ENCODE peak calls at places on chromosomes 5 and 9, in eight cellular contexts. One of them, this sample, is unnamed.

GRCh38 chr5:112154940-112155686 is 264.0 kb downstream of the EPB41L4A start:
- DNase-seq in ovary: no peak
- DNase-seq in brain microvascular endothelial cell: peak; percentile 48
- DNase-seq in thyroid gland: no peak
- DNase-seq in dorsolateral prefrontal cortex: no peak
- DNase-seq in CD8-positive, alpha-beta T cell: no peak
- DNase-seq in sigmoid colon: no peak
- DNase-seq in thoracic aorta: no peak
- DNase-seq in this sample: no peak

GRCh38 chr9:91693226-91693625 is 256.8 kb downstream of the ROR2 start:
- DNase-seq in sigmoid colon: no peak
- DNase-seq in CD8-positive, alpha-beta T cell: no peak
- DNase-seq in ovary: no peak
- DNase-seq in thyroid gland: no peak
- DNase-seq in brain microvascular endothelial cell: no peak
- DNase-seq in thoracic aorta: no peak
- DNase-seq in dorsolateral prefrontal cortex: no peak
- DNase-seq in this sample: peak; percentile 78

GRCh38 chr9:133202688-133203453 is 6.2 kb downstream of the OBP2B start:
- DNase-seq in dorsolateral prefrontal cortex: no peak
- DNase-seq in brain microvascular endothelial cell: no peak
- DNase-seq in sigmoid colon: no peak
- DNase-seq in thoracic aorta: no peak
- DNase-seq in CD8-positive, alpha-beta T cell: no peak
- DNase-seq in ovary: no peak
- DNase-seq in thyroid gland: no peak
- DNase-seq in this sample: no peak

GRCh38 chr5:73447234-73448071 is 1.1 kb downstream of the FOXD1 start:
- DNase-seq in thyroid gland: no peak
- DNase-seq in sigmoid colon: no peak
- DNase-seq in brain microvascular endothelial cell: peak; percentile 51
- DNase-seq in dorsolateral prefrontal cortex: no peak
- DNase-seq in ovary: peak; percentile 13
- DNase-seq in thoracic aorta: no peak
- DNase-seq in CD8-positive, alpha-beta T cell: no peak
- DNase-seq in this sample: peak; percentile 85

GRCh38 chr5:90598300-90598699 is 39.7 kb downstream of the ADGRV1 start:
- DNase-seq in brain microvascular endothelial cell: no peak
- DNase-seq in thyroid gland: peak; percentile 87
- DNase-seq in sigmoid colon: no peak
- DNase-seq in ovary: no peak
- DNase-seq in thoracic aorta: no peak
- DNase-seq in dorsolateral prefrontal cortex: no peak
- DNase-seq in CD8-positive, alpha-beta T cell: no peak
- DNase-seq in this sample: no peak

GRCh38 chr9:93950619-93951601 is 4.2 kb downstream of the BARX1 start:
- DNase-seq in brain microvascular endothelial cell: no peak
- DNase-seq in dorsolateral prefrontal cortex: no peak
- DNase-seq in sigmoid colon: no peak
- DNase-seq in CD8-positive, alpha-beta T cell: no peak
- DNase-seq in ovary: no peak
- DNase-seq in thyroid gland: peak; percentile 64
- DNase-seq in thoracic aorta: no peak
- DNase-seq in this sample: peak; percentile 88

GRCh38 chr5:169222934-169223594 is 77.9 kb downstream of the SLIT3 start:
- DNase-seq in ovary: no peak
- DNase-seq in sigmoid colon: no peak
- DNase-seq in CD8-positive, alpha-beta T cell: no peak
- DNase-seq in thyroid gland: no peak
- DNase-seq in brain microvascular endothelial cell: no peak
- DNase-seq in dorsolateral prefrontal cortex: no peak
- DNase-seq in thoracic aorta: no peak
- DNase-seq in this sample: no peak

GRCh38 chr9:12737871-12738270 is 36.9 kb upstream of the LURAP1L start:
- DNase-seq in thoracic aorta: no peak
- DNase-seq in brain microvascular endothelial cell: no peak
- DNase-seq in sigmoid colon: no peak
- DNase-seq in thyroid gland: no peak
- DNase-seq in dorsolateral prefrontal cortex: no peak
- DNase-seq in ovary: no peak
- DNase-seq in CD8-positive, alpha-beta T cell: no peak
- DNase-seq in this sample: no peak

GRCh38 chr5:130471-131175 is 38.7 kb downstream of the PLEKHG4B start:
- DNase-seq in ovary: no peak
- DNase-seq in brain microvascular endothelial cell: peak; percentile 32
- DNase-seq in sigmoid colon: no peak
- DNase-seq in dorsolateral prefrontal cortex: no peak
- DNase-seq in CD8-positive, alpha-beta T cell: no peak
- DNase-seq in thyroid gland: no peak
- DNase-seq in thoracic aorta: no peak
- DNase-seq in this sample: no peak

GRCh38 chr5:67520161-67520886 is 323.7 kb upstream of the CD180 start:
- DNase-seq in ovary: no peak
- DNase-seq in CD8-positive, alpha-beta T cell: no peak
- DNase-seq in brain microvascular endothelial cell: no peak
- DNase-seq in sigmoid colon: no peak
- DNase-seq in dorsolateral prefrontal cortex: no peak
- DNase-seq in thoracic aorta: no peak
- DNase-seq in thyroid gland: no peak
- DNase-seq in this sample: no peak

GRCh38 chr9:108526518-108526917 is 329.3 kb downstream of the ACTL7B start:
- DNase-seq in brain microvascular endothelial cell: no peak
- DNase-seq in ovary: no peak
- DNase-seq in thoracic aorta: no peak
- DNase-seq in CD8-positive, alpha-beta T cell: no peak
- DNase-seq in dorsolateral prefrontal cortex: no peak
- DNase-seq in sigmoid colon: no peak
- DNase-seq in thyroid gland: no peak
- DNase-seq in this sample: no peak

GRCh38 chr9:127803507-127804352 is 1.0 kb downstream of the FPGS start:
- DNase-seq in dorsolateral prefrontal cortex: no peak
- DNase-seq in ovary: no peak
- DNase-seq in thoracic aorta: peak; percentile 59
- DNase-seq in brain microvascular endothelial cell: no peak
- DNase-seq in thyroid gland: peak; percentile 52
- DNase-seq in CD8-positive, alpha-beta T cell: no peak
- DNase-seq in sigmoid colon: peak; percentile 71
- DNase-seq in this sample: no peak

GRCh38 chr5:146796144-146796543 is 82.4 kb downstream of the PPP2R2B start:
- DNase-seq in CD8-positive, alpha-beta T cell: no peak
- DNase-seq in thoracic aorta: no peak
- DNase-seq in brain microvascular endothelial cell: no peak
- DNase-seq in ovary: no peak
- DNase-seq in thyroid gland: no peak
- DNase-seq in dorsolateral prefrontal cortex: no peak
- DNase-seq in sigmoid colon: no peak
- DNase-seq in this sample: no peak

GRCh38 chr9:21854594-21854993 is 52.2 kb downstream of the MTAP start:
- DNase-seq in dorsolateral prefrontal cortex: no peak
- DNase-seq in sigmoid colon: no peak
- DNase-seq in thoracic aorta: no peak
- DNase-seq in CD8-positive, alpha-beta T cell: no peak
- DNase-seq in ovary: no peak
- DNase-seq in brain microvascular endothelial cell: peak; percentile 70
- DNase-seq in thyroid gland: no peak
- DNase-seq in this sample: no peak

GRCh38 chr5:39517800-39518199 is 93.0 kb upstream of the DAB2 start:
- DNase-seq in ovary: no peak
- DNase-seq in sigmoid colon: no peak
- DNase-seq in thoracic aorta: no peak
- DNase-seq in dorsolateral prefrontal cortex: no peak
- DNase-seq in thyroid gland: no peak
- DNase-seq in brain microvascular endothelial cell: peak; percentile 80
- DNase-seq in CD8-positive, alpha-beta T cell: no peak
- DNase-seq in this sample: no peak

GRCh38 chr5:83608122-83608521 is 112.5 kb downstream of the HAPLN1 start:
- DNase-seq in ovary: no peak
- DNase-seq in CD8-positive, alpha-beta T cell: no peak
- DNase-seq in thyroid gland: peak; percentile 10
- DNase-seq in thoracic aorta: no peak
- DNase-seq in sigmoid colon: no peak
- DNase-seq in dorsolateral prefrontal cortex: peak; percentile 42
- DNase-seq in brain microvascular endothelial cell: peak; percentile 50
- DNase-seq in this sample: peak; percentile 88

GRCh38 chr5:55483903-55484302 is 50.9 kb downstream of the PLPP1 start:
- DNase-seq in dorsolateral prefrontal cortex: no peak
- DNase-seq in CD8-positive, alpha-beta T cell: no peak
- DNase-seq in ovary: no peak
- DNase-seq in brain microvascular endothelial cell: no peak
- DNase-seq in thyroid gland: no peak
- DNase-seq in thoracic aorta: no peak
- DNase-seq in sigmoid colon: no peak
- DNase-seq in this sample: peak; percentile 57

GRCh38 chr9:631596-631995 is 209.9 kb upstream of the DMRT1 start:
- DNase-seq in ovary: no peak
- DNase-seq in dorsolateral prefrontal cortex: no peak
- DNase-seq in sigmoid colon: no peak
- DNase-seq in thoracic aorta: no peak
- DNase-seq in brain microvascular endothelial cell: no peak
- DNase-seq in CD8-positive, alpha-beta T cell: no peak
- DNase-seq in thyroid gland: no peak
- DNase-seq in this sample: no peak

GRCh38 chr5:124649548-124650501 is 96.6 kb downstream of the ZNF608 start:
- DNase-seq in brain microvascular endothelial cell: peak; percentile 95
- DNase-seq in dorsolateral prefrontal cortex: peak; percentile 48
- DNase-seq in thoracic aorta: no peak
- DNase-seq in ovary: peak; percentile 31
- DNase-seq in sigmoid colon: no peak
- DNase-seq in thyroid gland: peak; percentile 32
- DNase-seq in CD8-positive, alpha-beta T cell: no peak
- DNase-seq in this sample: no peak

GRCh38 chr5:127447822-127448221 is 69.6 kb upstream of the PRRC1 start:
- DNase-seq in brain microvascular endothelial cell: peak; percentile 75
- DNase-seq in ovary: no peak
- DNase-seq in CD8-positive, alpha-beta T cell: no peak
- DNase-seq in thoracic aorta: no peak
- DNase-seq in dorsolateral prefrontal cortex: no peak
- DNase-seq in sigmoid colon: no peak
- DNase-seq in thyroid gland: no peak
- DNase-seq in this sample: no peak

GRCh38 chr5:151157426-151158286 is at the start of gene ANXA6:
- DNase-seq in thoracic aorta: peak; percentile 31
- DNase-seq in dorsolateral prefrontal cortex: peak; percentile 84
- DNase-seq in ovary: peak; percentile 81
- DNase-seq in brain microvascular endothelial cell: peak; percentile 72
- DNase-seq in thyroid gland: peak; percentile 90
- DNase-seq in CD8-positive, alpha-beta T cell: no peak
- DNase-seq in sigmoid colon: peak; percentile 95
- DNase-seq in this sample: peak; percentile 92

GRCh38 chr5:151158287-151158661 is 695 bp upstream of the ANXA6 start:
- DNase-seq in dorsolateral prefrontal cortex: no peak
- DNase-seq in thyroid gland: peak; percentile 68
- DNase-seq in thoracic aorta: no peak
- DNase-seq in ovary: peak; percentile 65
- DNase-seq in sigmoid colon: no peak
- DNase-seq in brain microvascular endothelial cell: peak; percentile 40
- DNase-seq in CD8-positive, alpha-beta T cell: no peak
- DNase-seq in this sample: peak; percentile 87

GRCh38 chr5:151156732-151157402 is 712 bp downstream of the ANXA6 start:
- DNase-seq in thyroid gland: peak; percentile 33
- DNase-seq in brain microvascular endothelial cell: no peak
- DNase-seq in CD8-positive, alpha-beta T cell: no peak
- DNase-seq in thoracic aorta: no peak
- DNase-seq in sigmoid colon: peak; percentile 77
- DNase-seq in dorsolateral prefrontal cortex: no peak
- DNase-seq in ovary: no peak
- DNase-seq in this sample: peak; percentile 68

GRCh38 chr5:151155149-151155776 is 2.3 kb downstream of the ANXA6 start:
- DNase-seq in sigmoid colon: no peak
- DNase-seq in thyroid gland: no peak
- DNase-seq in brain microvascular endothelial cell: no peak
- DNase-seq in CD8-positive, alpha-beta T cell: no peak
- DNase-seq in thoracic aorta: no peak
- DNase-seq in ovary: no peak
- DNase-seq in dorsolateral prefrontal cortex: no peak
- DNase-seq in this sample: no peak

GRCh38 chr5:151155777-151156731 is 1.5 kb downstream of the ANXA6 start:
- DNase-seq in brain microvascular endothelial cell: peak; percentile 44
- DNase-seq in thoracic aorta: no peak
- DNase-seq in sigmoid colon: peak; percentile 77
- DNase-seq in ovary: peak; percentile 29
- DNase-seq in thyroid gland: peak; percentile 76
- DNase-seq in dorsolateral prefrontal cortex: no peak
- DNase-seq in CD8-positive, alpha-beta T cell: no peak
- DNase-seq in this sample: peak; percentile 63
- H3K27ac ChIP-seq in brain microvascular endothelial cell: peak overlapping the region; percentile 66
- H3K27ac ChIP-seq in thoracic aorta: peak overlapping the region; percentile 92
- H3K27ac ChIP-seq in sigmoid colon: peak overlapping the region; percentile 91
- H3K27ac ChIP-seq in ovary: peak overlapping the region; percentile 81
- H3K27ac ChIP-seq in thyroid gland: peak overlapping the region; percentile 71
- H3K27ac ChIP-seq in dorsolateral prefrontal cortex: peak overlapping the region; percentile 83
- H3K27ac ChIP-seq in CD8-positive, alpha-beta T cell: peak overlapping the region; percentile 68
- H3K27ac ChIP-seq in this sample: peak overlapping the region; percentile 76

GRCh38 chr5:119282628-119283027 is 73.2 kb upstream of the TNFAIP8 start:
- DNase-seq in brain microvascular endothelial cell: no peak
- DNase-seq in CD8-positive, alpha-beta T cell: no peak
- DNase-seq in dorsolateral prefrontal cortex: no peak
- DNase-seq in thyroid gland: no peak
- DNase-seq in thoracic aorta: no peak
- DNase-seq in ovary: no peak
- DNase-seq in sigmoid colon: no peak
- DNase-seq in this sample: no peak
- TF ChIP-seq CTCF in brain microvascular endothelial cell: no peak
- TF ChIP-seq CTCF in CD8-positive, alpha-beta T cell: no peak
- TF ChIP-seq CTCF in dorsolateral prefrontal cortex: no peak
- TF ChIP-seq CTCF in thyroid gland: no peak
- TF ChIP-seq CTCF in thoracic aorta: no peak
- TF ChIP-seq CTCF in ovary: no peak
- TF ChIP-seq CTCF in sigmoid colon: no peak
- TF ChIP-seq CTCF in this sample: no peak

GRCh38 chr9:137358126-137358525 is 56.1 kb upstream of the NRARP start:
- DNase-seq in ovary: no peak
- DNase-seq in thyroid gland: no peak
- DNase-seq in dorsolateral prefrontal cortex: no peak
- DNase-seq in CD8-positive, alpha-beta T cell: no peak
- DNase-seq in brain microvascular endothelial cell: no peak
- DNase-seq in thoracic aorta: no peak
- DNase-seq in sigmoid colon: no peak
- DNase-seq in this sample: no peak
- H3K27me3 ChIP-seq in ovary: no peaks in the 10 kb centered on the region
- H3K27me3 ChIP-seq in thyroid gland: no peaks in the 10 kb centered on the region
- H3K27me3 ChIP-seq in dorsolateral prefrontal cortex: no peaks in the 10 kb centered on the region
- H3K27me3 ChIP-seq in CD8-positive, alpha-beta T cell: no peaks in the 10 kb centered on the region
- H3K27me3 ChIP-seq in brain microvascular endothelial cell: no peaks in the 10 kb centered on the region
- H3K27me3 ChIP-seq in thoracic aorta: no peaks in the 10 kb centered on the region
- H3K27me3 ChIP-seq in sigmoid colon: no peaks in the 10 kb centered on the region
- H3K27me3 ChIP-seq in this sample: no peaks in the 10 kb centered on the region

DNA sequence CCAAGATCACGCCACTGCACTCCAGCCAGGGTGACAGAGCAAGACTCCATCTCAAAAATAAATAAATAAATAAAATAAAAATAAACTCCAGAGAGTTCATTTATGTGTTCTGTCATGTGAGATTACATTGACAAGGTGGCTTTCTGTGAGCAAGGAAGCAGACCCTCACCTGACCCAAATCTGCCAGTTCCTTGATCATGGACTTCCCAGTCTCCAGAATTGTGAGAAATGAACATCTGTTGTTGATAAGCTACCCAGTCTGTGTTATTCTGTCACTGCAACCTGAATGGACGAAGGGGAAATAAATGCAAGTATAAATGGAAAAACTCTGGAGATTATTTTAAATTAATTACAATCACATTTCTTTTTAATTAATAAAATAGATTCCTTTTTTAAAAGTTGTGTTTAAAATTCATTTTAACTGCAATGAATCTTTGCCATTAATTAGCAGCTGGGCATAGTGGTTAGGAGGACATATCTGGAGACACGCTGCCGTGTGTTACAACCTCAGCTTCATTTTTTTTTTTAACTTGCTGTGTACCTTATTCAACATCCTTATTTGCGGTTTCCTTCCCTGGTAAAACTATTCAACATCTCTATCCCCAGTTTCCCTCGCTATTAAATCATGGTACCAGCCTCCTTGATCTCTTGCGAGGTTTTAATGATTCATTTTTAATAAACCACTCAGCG is 376.4 kb downstream of the CHSY3 start:
- DNase-seq in sigmoid colon: no peak
- DNase-seq in CD8-positive, alpha-beta T cell: no peak
- DNase-seq in thyroid gland: no peak
- DNase-seq in ovary: no peak
- DNase-seq in thoracic aorta: no peak
- DNase-seq in brain microvascular endothelial cell: no peak
- DNase-seq in dorsolateral prefrontal cortex: no peak
- DNase-seq in this sample: no peak
- H3K27ac ChIP-seq in sigmoid colon: no peak overlapping the region
- H3K27ac ChIP-seq in CD8-positive, alpha-beta T cell: no peak overlapping the region
- H3K27ac ChIP-seq in thyroid gland: no peak overlapping the region
- H3K27ac ChIP-seq in ovary: no peak overlapping the region
- H3K27ac ChIP-seq in thoracic aorta: peak overlapping the region; percentile 55
- H3K27ac ChIP-seq in brain microvascular endothelial cell: no peak overlapping the region
- H3K27ac ChIP-seq in dorsolateral prefrontal cortex: no peak overlapping the region
- H3K27ac ChIP-seq in this sample: no peak overlapping the region